ENCODE peak calls at places on chromosomes 6 and 20, in eight cellular contexts. E is adrenal gland, D is WTC11, T is neural crest cell, J is Caco-2, I is OCI-LY7, U is right atrium auricular region, N is Panc1. X is an unnamed sample.

GRCh38 chr6:82030761-82031160 is 216.8 kb downstream of the IBTK start:
- DNase-seq in E (no peak), D (no peak), T (no peak), J (no peak), I (no peak), U (no peak), N (no peak), X (no peak)

GRCh38 chr6:3209114-3210023 is 18.1 kb downstream of the TUBB2B start:
- DNase-seq in E (no peak), D (peak), T (no peak), J (peak), I (peak), U (peak), N (peak), X (no peak)

GRCh38 chr20:21229163-21229562 is 74.0 kb upstream of the XRN2 start:
- DNase-seq in E (no peak), D (no peak), T (no peak), J (no peak), I (no peak), U (no peak), N (no peak), X (no peak)

GRCh38 chr6:9482030-9482731 is 932.7 kb downstream of the TFAP2A start:
- DNase-seq in E (no peak), D (no peak), T (no peak), J (no peak), I (no peak), U (no peak), N (peak), X (no peak)

GRCh38 chr6:164690702-164691500 is 618.5 kb downstream of the C6orf118 start:
- DNase-seq in E (no peak), D (no peak), T (no peak), J (no peak), I (no peak), U (no peak), N (no peak), X (no peak)

GRCh38 chr20:64077094-64077493 is 2.2 kb downstream of the RGS19 start:
- DNase-seq in E (no peak), D (no peak), T (no peak), J (no peak), I (peak), U (no peak), N (no peak), X (no peak)

GRCh38 chr6:125957845-125958244 is 1.3 kb downstream of the HINT3 start:
- DNase-seq in E (no peak), D (no peak), T (no peak), J (peak), I (no peak), U (no peak), N (no peak), X (no peak)

GRCh38 chr20:36572701-36573102 is 695 bp upstream of the TGIF2 start:
- DNase-seq in E (peak), D (no peak), T (peak), J (no peak), I (no peak), U (no peak), N (no peak), X (no peak)

GRCh38 chr6:125169522-125169921 is 15.9 kb downstream of the TPD52L1 start:
- DNase-seq in E (no peak), D (no peak), T (no peak), J (no peak), I (no peak), U (no peak), N (no peak), X (no peak)

GRCh38 chr20:4730782-4731181 is 9.1 kb downstream of the PRND start:
- DNase-seq in E (no peak), D (no peak), T (no peak), J (no peak), I (no peak), U (no peak), N (no peak), X (no peak)

GRCh38 chr6:14676084-14676483 is 558.5 kb downstream of the CD83 start:
- DNase-seq in E (no peak), D (no peak), T (no peak), J (no peak), I (no peak), U (no peak), N (no peak), X (no peak)

GRCh38 chr6:168332020-168332419 is 12.4 kb upstream of the DACT2 start:
- DNase-seq in E (no peak), D (no peak), T (no peak), J (no peak), I (no peak), U (no peak), N (no peak), X (no peak)

GRCh38 chr6:127971945-127972391 is 71.1 kb upstream of the THEMIS start:
- DNase-seq in E (no peak), D (no peak), T (no peak), J (no peak), I (no peak), U (no peak), N (peak), X (no peak)

GRCh38 chr6:55758156-55758942 is 117.0 kb downstream of the BMP5 start:
- DNase-seq in E (no peak), D (no peak), T (no peak), J (no peak), I (no peak), U (no peak), N (peak), X (no peak)

GRCh38 chr6:111747791-111748190 is 125.5 kb downstream of the FYN start:
- DNase-seq in E (no peak), D (no peak), T (no peak), J (no peak), I (no peak), U (no peak), N (no peak), X (no peak)

GRCh38 chr6:24357336-24358218 is at the start of gene DCDC2:
- DNase-seq in E (peak), D (peak), T (no peak), J (peak), I (no peak), U (no peak), N (no peak), X (no peak)

GRCh38 chr20:63056236-63057132 is 49.7 kb upstream of the BHLHE23 start:
- DNase-seq in E (no peak), D (peak), T (peak), J (peak), I (peak), U (no peak), N (no peak), X (no peak)

GRCh38 chr6:20408851-20409250 is 7.2 kb downstream of the E2F3 start:
- DNase-seq in E (no peak), D (no peak), T (no peak), J (no peak), I (no peak), U (no peak), N (no peak), X (no peak)

GRCh38 chr6:75208564-75209431 is 2.9 kb upstream of the COL12A1 start:
- DNase-seq in E (peak), D (peak), T (peak), J (peak), I (peak), U (peak), N (peak), X (peak)

GRCh38 chr6:140382351-140382750 is 1007.9 kb upstream of the CITED2 start:
- DNase-seq in E (no peak), D (no peak), T (no peak), J (no peak), I (no peak), U (no peak), N (no peak), X (no peak)

GRCh38 chr20:35523298-35523888 is 6.1 kb downstream of the C20orf173 start:
- DNase-seq in E (no peak), D (peak), T (peak), J (no peak), I (peak), U (no peak), N (no peak), X (no peak)

GRCh38 chr6:6497541-6497940 is 91.0 kb upstream of the LY86 start:
- DNase-seq in E (no peak), D (no peak), T (no peak), J (no peak), I (no peak), U (no peak), N (no peak), X (no peak)
- TF ChIP-seq CTCF in E (no peak), D (no peak), T (no peak), J (no peak), I (no peak), U (no peak), N (no peak), X (no peak)

GRCh38 chr20:41395669-41396664 is 29.3 kb upstream of the EMILIN3 start:
- DNase-seq in E (no peak), D (no peak), T (no peak), J (no peak), I (no peak), U (no peak), N (no peak), X (no peak)
- TF ChIP-seq CTCF in E (no peak), D (no peak), T (no peak), J (no peak), I (no peak), U (no peak), N (no peak), X (no peak)

GRCh38 chr6:16045238-16045637 is 83.6 kb upstream of the MYLIP start:
- DNase-seq in E (no peak), D (no peak), T (no peak), J (no peak), I (no peak), U (no peak), N (no peak), X (no peak)
- TF ChIP-seq CTCF in E (no peak), D (no peak), T (no peak), J (no peak), I (no peak), U (no peak), N (no peak), X (no peak)

DNA sequence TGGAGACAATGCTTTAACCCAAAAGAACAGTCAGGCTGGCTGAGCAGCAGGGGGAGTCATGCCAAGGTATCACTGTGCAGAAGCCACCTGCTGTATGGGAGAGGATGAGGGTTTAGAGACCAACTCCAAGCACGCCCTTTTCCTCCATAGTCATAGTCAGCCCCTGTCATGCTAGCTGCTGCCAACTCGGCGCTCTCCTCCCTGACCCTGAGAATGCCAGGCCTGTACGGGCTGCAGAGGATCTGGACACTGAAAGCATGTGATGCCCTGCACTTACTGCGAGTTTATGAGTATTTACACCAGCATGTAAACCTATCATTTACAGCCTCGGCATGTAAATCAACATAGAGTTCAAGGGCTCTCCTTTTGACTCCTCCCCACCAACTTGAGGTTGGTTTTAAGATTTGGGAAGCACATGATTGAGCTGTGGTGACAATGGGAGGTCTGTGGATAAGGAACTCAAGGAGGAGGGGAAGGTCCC is 11.7 kb upstream of the SCUBE3 start:
- DNase-seq in E (no peak), D (no peak), T (no peak), J (no peak), I (no peak), U (no peak), N (no peak), X (no peak)
- TF ChIP-seq CTCF in E (no peak), D (no peak), T (no peak), J (no peak), I (peak), U (no peak), N (peak), X (no peak)

GRCh38 chr6:150078788-150079187 is 9.9 kb upstream of the ULBP3 start:
- DNase-seq in E (no peak), D (no peak), T (no peak), J (no peak), I (no peak), U (no peak), N (no peak), X (no peak)

GRCh38 chr6:150079604-150080003 is 10.7 kb upstream of the ULBP3 start:
- DNase-seq in E (no peak), D (no peak), T (no peak), J (no peak), I (peak), U (no peak), N (no peak), X (no peak)

GRCh38 chr6:150084426-150084825 is 15.5 kb upstream of the ULBP3 start:
- DNase-seq in E (no peak), D (no peak), T (no peak), J (no peak), I (no peak), U (no peak), N (no peak), X (no peak)

GRCh38 chr6:150086026-150086425 is 17.1 kb upstream of the ULBP3 start:
- DNase-seq in E (no peak), D (no peak), T (no peak), J (no peak), I (no peak), U (no peak), N (no peak), X (no peak)

GRCh38 chr6:150081702-150082101 is 12.8 kb upstream of the ULBP3 start:
- DNase-seq in E (no peak), D (no peak), T (no peak), J (no peak), I (no peak), U (no peak), N (no peak), X (no peak)
- TF ChIP-seq CTCF in E (no peak), D (no peak), T (no peak), J (no peak), I (no peak), U (no peak), N (peak), X (no peak)

GRCh38 chr6:155195903-155196302 is 67.9 kb upstream of the CLDN20 start:
- DNase-seq in E (no peak), D (peak), T (no peak), J (no peak), I (no peak), U (no peak), N (no peak), X (no peak)
- TF ChIP-seq CTCF in E (no peak), D (no peak), T (no peak), J (no peak), I (no peak), U (no peak), N (no peak), X (no peak)

DNA sequence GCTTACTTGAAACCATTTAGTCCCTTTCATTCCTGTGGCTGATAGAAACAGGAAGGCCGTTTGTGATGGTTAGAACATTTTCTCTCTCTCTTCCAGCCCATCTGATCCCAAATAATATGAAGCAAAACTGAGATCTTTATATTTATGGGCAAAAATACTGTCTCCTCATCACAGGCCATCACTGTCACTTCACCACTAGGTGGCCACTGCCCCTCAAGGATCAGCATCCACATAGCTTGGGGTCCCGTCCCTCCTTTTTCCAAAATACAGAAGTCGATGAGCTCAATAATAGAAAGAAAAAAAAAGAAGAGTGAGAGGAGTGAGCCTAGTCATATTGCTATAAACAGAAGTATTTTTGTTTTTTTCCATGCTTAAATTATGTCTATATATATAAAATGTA is 46.4 kb upstream of the LAMP5 start:
- DNase-seq in E (no peak), D (peak), T (no peak), J (no peak), I (peak), U (no peak), N (no peak), X (no peak)
- TF ChIP-seq CTCF in E (peak), D (peak), T (peak), J (peak), I (peak), U (no peak), N (peak), X (no peak)